ENCODE peak calls at places on chromosomes 5 and 9, in five cellular contexts. X is adrenal gland, P is prostate gland, V is HepG2, G is sigmoid colon. J is an unnamed sample.
A peak's percentile ranks its signal among the peaks of the same experiment; 100 is the strongest.

GRCh38 chr5:6763191-6763590 is 50.0 kb downstream of the TENT4A start:
- DNase-seq in V (no peak), X (no peak), G (peak; percentile 20), P (no peak), J (no peak)

GRCh38 chr9:21434202-21435014 is 5.8 kb upstream of the IFNA1 start:
- DNase-seq in P (no peak), G (no peak), X (peak; percentile 27), V (peak; percentile 52), J (peak; percentile 40)

GRCh38 chr9:84679571-84679970 is 10.0 kb downstream of the NTRK2 start:
- DNase-seq in V (no peak), G (no peak), X (no peak), P (no peak), J (peak; percentile 85)

GRCh38 chr9:113876806-113877236 is 712 bp downstream of the ZNF618 start:
- DNase-seq in P (no peak), G (no peak), X (no peak), V (no peak), J (no peak)

GRCh38 chr5:61304611-61305369 is 27.3 kb upstream of the ZSWIM6 start:
- DNase-seq in G (no peak), P (peak; percentile 73), V (peak; percentile 54), X (no peak), J (no peak)

GRCh38 chr9:95736370-95736769 is 139.1 kb upstream of the ERCC6L2 start:
- DNase-seq in P (no peak), G (no peak), X (no peak), V (no peak), J (no peak)

GRCh38 chr9:108269421-108269820 is 586.4 kb downstream of the ACTL7B start:
- DNase-seq in X (no peak), G (no peak), V (no peak), P (no peak), J (no peak)

GRCh38 chr5:74311961-74312360 is 328.6 kb downstream of the ENC1 start:
- DNase-seq in X (no peak), V (no peak), G (peak; percentile 83), P (no peak), J (peak; percentile 15)

GRCh38 chr5:32541241-32541640 is 44.1 kb upstream of the SUB1 start:
- DNase-seq in V (peak; percentile 55), G (no peak), X (no peak), P (peak; percentile 25), J (no peak)

GRCh38 chr5:176438959-176439757 is 9.0 kb upstream of the FAF2 start:
- DNase-seq in V (peak; percentile 94), X (no peak), G (no peak), P (no peak), J (no peak)

DNA sequence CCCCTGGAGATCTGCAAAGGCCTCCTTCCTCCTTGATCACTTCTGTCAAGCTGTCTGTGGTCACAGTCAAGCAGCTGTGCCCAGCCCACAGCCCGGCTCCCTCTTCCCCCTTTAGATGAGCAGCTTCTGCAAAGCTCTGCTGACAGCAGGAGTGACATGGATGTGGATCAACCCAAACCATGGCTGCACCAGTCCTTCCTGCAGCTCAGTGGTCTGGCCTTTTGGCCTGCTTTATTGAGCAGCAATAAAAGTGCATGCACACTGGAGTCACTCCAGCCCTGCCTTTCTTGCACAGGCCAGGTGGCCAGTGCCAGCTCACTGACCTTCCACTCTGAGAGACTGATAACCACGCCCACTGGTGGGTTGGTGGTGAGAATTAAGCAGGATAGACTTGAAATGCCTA is 91.3 kb upstream of the OTULINL start:
- DNase-seq in X (peak; percentile 52), P (no peak), V (no peak), G (no peak), J (no peak)
- H3K36me3 ChIP-seq in X (no peaks in the 10 kb centered on the region), P (no peaks in the 10 kb centered on the region), V (peaks cover 19% of the 10 kb centered on the region), G (peaks cover 43% of the 10 kb centered on the region), J (peaks cover 22% of the 10 kb centered on the region)

DNA sequence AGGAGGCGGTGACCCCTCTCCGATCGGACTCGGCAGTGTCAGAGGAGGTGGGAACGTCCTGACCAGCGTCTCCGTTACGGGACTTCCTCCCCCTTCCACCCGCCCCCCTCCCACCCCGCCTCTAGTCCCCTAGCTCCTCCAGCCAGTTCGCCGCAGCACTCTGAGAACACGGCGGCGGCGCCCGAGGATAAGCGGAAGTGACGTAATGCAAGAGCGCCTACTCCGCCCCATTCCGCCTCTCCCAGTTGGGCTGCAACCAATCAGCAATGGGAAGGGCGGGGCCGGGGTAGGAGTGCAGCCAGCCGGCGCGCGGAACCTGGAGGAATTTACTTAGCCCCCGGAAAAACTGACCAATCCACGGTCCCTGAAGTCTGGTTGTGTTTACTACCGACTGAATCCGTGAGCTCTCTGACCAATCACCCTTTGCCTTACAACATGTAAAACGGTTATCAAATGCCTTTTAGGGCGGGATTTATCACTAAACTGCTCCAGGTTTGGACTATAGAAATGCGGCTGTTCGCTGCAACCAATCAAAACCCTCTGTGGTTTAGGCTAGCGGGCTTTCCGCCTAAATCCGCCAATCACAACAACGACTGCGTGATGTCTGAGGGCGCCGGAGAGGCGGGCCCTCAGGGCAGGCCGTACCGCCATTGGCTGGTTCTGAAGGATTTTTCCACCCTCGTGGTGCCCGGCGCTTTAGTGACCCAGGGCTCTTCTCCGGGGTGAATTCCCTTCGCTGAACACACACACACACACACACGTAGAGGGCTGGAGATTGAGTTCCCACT is at the start of gene ZBTB5:
- DNase-seq in X (peak; percentile 100), V (peak; percentile 100), G (peak; percentile 100), P (peak; percentile 99), J (peak; percentile 100)
- TF ChIP-seq POLR2A in X (peak; percentile 81), V (peak; percentile 84), G (peak; percentile 89), P (peak; percentile 77), J (peak; percentile 88)

GRCh38 chr5:40829748-40830305 is 5.2 kb downstream of the RPL37 start:
- DNase-seq in G (no peak), V (no peak), X (no peak), P (no peak), J (no peak)
- H3K36me3 ChIP-seq in G (peaks cover 42% of the 10 kb centered on the region), V (peaks cover 17% of the 10 kb centered on the region), X (no peaks in the 10 kb centered on the region), P (peaks cover 4% of the 10 kb centered on the region), J (peaks cover 48% of the 10 kb centered on the region)

GRCh38 chr9:14316574-14317304 is 2.8 kb upstream of the NFIB start:
- DNase-seq in G (no peak), P (no peak), V (no peak), X (no peak), J (peak; percentile 44)

GRCh38 chr9:14314424-14314928 is 535 bp upstream of the NFIB start:
- DNase-seq in G (peak; percentile 95), V (peak; percentile 57), X (peak; percentile 91), P (peak; percentile 88), J (peak; percentile 86)

GRCh38 chr9:14315754-14316573 is 2.0 kb upstream of the NFIB start:
- DNase-seq in V (no peak), X (peak; percentile 31), G (no peak), P (peak; percentile 20), J (peak; percentile 55)

GRCh38 chr9:14313951-14314423 is at the start of gene NFIB:
- DNase-seq in V (peak; percentile 60), X (peak; percentile 86), G (peak; percentile 81), P (peak; percentile 49), J (peak; percentile 55)

DNA sequence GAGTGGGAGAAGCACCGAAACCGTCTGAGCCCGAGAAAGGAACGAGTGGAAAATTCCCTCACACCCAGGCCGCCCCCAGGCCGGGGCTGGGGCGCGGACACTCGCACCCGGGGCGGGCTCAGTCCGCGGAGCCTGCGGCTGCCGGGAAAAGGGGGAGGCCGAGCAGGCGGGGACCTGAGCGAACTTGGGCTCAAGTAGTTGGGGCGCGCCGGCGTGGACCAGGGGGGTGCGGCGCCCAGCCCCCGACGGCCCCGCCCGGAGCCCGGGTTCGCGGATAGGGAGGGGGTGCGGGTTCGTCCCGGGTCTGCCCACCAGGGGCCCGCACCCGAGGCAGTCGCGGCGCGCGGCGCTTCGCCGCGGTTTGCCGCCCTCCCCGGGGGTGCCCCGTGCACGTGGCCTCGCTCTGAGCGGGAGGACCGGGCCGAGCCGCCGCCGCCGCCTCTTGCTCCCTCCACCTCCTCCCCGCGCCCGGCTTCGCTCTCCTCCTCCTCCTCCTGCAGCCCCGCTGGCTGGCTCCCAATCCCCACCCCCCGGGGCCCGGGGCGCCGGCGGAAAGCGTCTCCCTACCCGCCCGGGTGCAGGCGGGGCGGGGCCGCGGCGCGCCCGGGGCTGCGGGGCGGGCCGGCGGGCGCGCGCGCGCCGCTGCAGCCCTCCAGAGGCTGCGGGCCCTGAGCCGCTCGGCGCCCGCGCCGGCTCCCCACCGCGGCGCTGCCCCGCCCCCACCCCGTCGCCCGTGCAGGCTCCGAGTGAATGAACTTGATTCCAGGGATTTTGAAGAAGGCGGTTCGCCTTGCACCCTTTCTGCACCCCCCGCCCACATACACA is 1.2 kb upstream of the NFIB start:
- DNase-seq in P (peak; percentile 94), X (peak; percentile 93), V (peak; percentile 38), G (peak; percentile 98), J (peak; percentile 97)
- TF ChIP-seq POLR2A in P (peak; percentile 64), X (peak; percentile 84), V (peak; percentile 40), G (no peak), J (peak; percentile 81)

GRCh38 chr5:168494057-168494555 is 7.8 kb downstream of the RARS1 start:
- DNase-seq in P (no peak), G (no peak), V (no peak), X (no peak), J (no peak)

GRCh38 chr5:168486136-168486879 is at the start of gene RARS1:
- DNase-seq in X (peak; percentile 94), G (peak; percentile 95), P (peak; percentile 90), V (peak; percentile 88), J (peak; percentile 93)

GRCh38 chr5:168489059-168489458 is 2.8 kb downstream of the RARS1 start:
- DNase-seq in G (no peak), P (no peak), X (no peak), V (no peak), J (no peak)
- H3K36me3 ChIP-seq in G (peaks cover 33% of the 10 kb centered on the region), P (no peaks in the 10 kb centered on the region), X (no peaks in the 10 kb centered on the region), V (peaks cover 14% of the 10 kb centered on the region), J (peaks cover 54% of the 10 kb centered on the region)

GRCh38 chr5:168770996-168771395 is 191.8 kb upstream of the PANK3 start:
- DNase-seq in X (no peak), V (no peak), G (no peak), P (no peak), J (no peak)
- TF ChIP-seq POLR2A in X (no peak), V (no peak), G (no peak), P (no peak), J (no peak)

DNA sequence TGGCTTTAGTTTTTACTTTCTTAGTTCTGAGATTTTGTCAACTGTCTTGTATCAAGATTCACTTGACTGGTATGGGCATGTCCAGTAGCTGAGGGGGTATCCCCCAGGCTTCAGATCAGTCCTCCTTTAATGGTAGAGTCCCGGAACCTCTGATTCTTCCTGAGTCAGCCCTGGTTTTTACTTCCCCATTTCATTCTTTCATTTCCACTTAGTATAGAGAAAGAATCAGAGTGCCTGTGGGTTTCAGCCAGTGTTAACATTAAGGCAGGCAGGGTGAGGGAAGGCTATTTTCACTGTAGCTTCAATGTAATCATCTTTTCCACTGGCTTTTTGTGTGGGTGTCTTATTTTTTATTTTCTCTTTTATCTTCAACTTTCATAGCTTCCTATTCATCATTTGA is 8.3 kb upstream of the COMMD10 start:
- DNase-seq in V (no peak), P (no peak), G (no peak), X (no peak), J (no peak)
- H3K36me3 ChIP-seq in V (no peaks in the 10 kb centered on the region), P (no peaks in the 10 kb centered on the region), G (no peaks in the 10 kb centered on the region), X (no peaks in the 10 kb centered on the region), J (no peaks in the 10 kb centered on the region)

DNA sequence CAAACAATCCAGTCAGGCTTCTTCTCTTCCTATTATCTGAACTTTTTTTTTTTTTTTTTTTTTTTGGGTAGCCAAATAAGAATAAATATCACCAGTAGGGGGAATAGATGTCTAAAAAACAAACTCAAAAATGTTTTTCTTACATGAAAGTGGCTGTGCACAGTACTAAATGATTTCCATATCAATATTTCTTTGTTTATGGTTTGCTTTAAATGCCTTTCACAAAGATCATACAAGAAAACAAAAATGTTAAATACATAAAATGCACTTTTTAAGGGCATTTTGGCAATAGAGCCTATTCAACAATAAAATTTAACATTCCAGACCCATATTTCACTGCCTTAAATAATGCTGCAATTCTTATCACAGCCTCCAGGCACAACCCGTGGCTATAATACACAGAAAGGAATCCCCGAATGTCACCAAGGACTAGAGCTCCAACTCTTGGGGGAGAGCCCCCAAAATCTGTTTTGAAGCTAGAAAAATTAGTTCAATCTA is 91.1 kb upstream of the TBCA start:
- DNase-seq in P (no peak), X (no peak), G (no peak), V (no peak), J (no peak)
- TF ChIP-seq POLR2A in P (no peak), X (no peak), G (no peak), V (no peak), J (no peak)

J was measured in thyroid gland.